ENCODE peak calls at places on chromosomes 2 and 18, in six cellular contexts. Q is H1, J is H9, E is IMR-90, F is neuronal stem cell, T is trophoblast cell. C is an unnamed sample.

GRCh38 chr2:203177361-203177760 is 61.5 kb upstream of the CYP20A1 start:
- DNase-seq in Q (no peak), J (no peak), E (no peak), F (no peak), T (no peak), C (peak)

GRCh38 chr18:74840492-74841167 is 243.0 kb downstream of the ZNF407 start:
- DNase-seq in Q (no peak), J (no peak), E (peak), F (no peak), T (no peak), C (peak)

GRCh38 chr2:71492112-71492511 is 38.8 kb downstream of the DYSF start:
- DNase-seq in Q (no peak), J (no peak), E (no peak), F (no peak), T (no peak), C (no peak)

GRCh38 chr2:75102011-75102410 is 97.3 kb downstream of the TACR1 start:
- DNase-seq in Q (no peak), J (no peak), E (no peak), F (no peak), T (no peak), C (no peak)

GRCh38 chr2:128446866-128447537 is 128.3 kb upstream of the HS6ST1 start:
- DNase-seq in Q (no peak), J (peak), E (no peak), F (no peak), T (no peak), C (no peak)

GRCh38 chr18:49812321-49813070 is 837 bp downstream of the ACAA2 start:
- DNase-seq in Q (no peak), J (no peak), E (peak), F (no peak), T (no peak), C (peak)

GRCh38 chr2:129499747-129500146 is 479.7 kb upstream of the RAB6C start:
- DNase-seq in Q (no peak), J (no peak), E (no peak), F (no peak), T (no peak), C (no peak)

GRCh38 chr2:189492451-189492850 is 51.2 kb downstream of the WDR75 start:
- DNase-seq in Q (no peak), J (no peak), E (peak), F (no peak), T (no peak), C (no peak)

GRCh38 chr18:62334110-62334509 is 9.0 kb downstream of the TNFRSF11A start:
- DNase-seq in Q (no peak), J (no peak), E (peak), F (no peak), T (no peak), C (no peak)

GRCh38 chr2:102657770-102658169 is 38.4 kb downstream of the SLC9A2 start:
- DNase-seq in Q (no peak), J (no peak), E (no peak), F (no peak), T (no peak), C (no peak)

GRCh38 chr2:165814473-165814872 is 20.4 kb upstream of the GALNT3 start:
- DNase-seq in Q (no peak), J (no peak), E (no peak), F (no peak), T (no peak), C (no peak)
- H3K4ac ChIP-seq in Q (no peak), J (no peak), E (no peak), F (no peak), T (no peak), C (no peak)

DNA sequence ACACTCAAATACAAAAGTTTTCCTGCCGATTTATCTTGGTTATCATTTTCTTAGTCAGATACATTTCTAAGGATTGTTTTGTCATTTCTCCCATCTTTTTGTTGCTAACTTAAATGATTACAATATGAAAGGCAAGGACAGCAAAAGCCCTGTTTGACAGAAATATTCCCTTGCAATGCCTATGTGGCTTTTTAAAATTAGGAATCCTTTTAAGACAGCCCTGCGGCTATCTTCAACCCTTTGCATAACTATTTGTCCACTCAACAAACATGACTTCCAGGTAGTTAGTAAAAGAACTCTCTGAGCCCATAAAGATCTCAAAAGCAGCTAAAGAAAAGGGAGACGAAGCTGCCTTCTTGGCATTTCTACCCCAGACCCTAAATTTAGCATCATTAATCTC is 179.7 kb upstream of the CDH20 start:
- DNase-seq in Q (no peak), J (no peak), E (no peak), F (no peak), T (peak), C (no peak)
- H4K91ac ChIP-seq in Q (no peak), J (no peak), E (no peak), F (no peak), T (no peak), C (no peak)

GRCh38 chr18:58670561-58671121 is 624 bp upstream of the MALT1 start:
- DNase-seq in Q (no peak), J (no peak), E (peak), F (no peak), T (peak), C (no peak)
- H3K4ac ChIP-seq in Q (peak), J (no peak), E (peak), F (no peak), T (peak), C (no peak)

DNA sequence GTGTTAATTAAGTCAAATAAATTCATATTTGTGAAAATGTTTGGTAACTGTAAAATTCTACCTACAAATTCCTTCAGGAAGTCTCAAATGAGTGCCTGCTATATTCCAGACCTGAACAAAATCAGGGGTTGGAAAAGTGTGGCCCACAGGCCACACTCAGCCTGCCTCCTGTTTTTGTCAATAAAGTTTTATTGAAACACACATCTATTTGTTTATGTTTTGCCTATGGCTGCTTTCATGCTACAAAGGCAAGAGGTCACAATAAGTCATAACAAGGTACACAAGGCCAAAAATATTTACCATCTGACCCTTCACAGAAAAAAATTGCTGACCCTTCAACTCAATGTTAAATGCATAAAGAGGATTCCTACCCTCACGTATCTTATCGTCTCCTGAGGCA is 581.7 kb downstream of the ARHGAP15 start:
- DNase-seq in Q (no peak), J (no peak), E (no peak), F (no peak), T (no peak), C (no peak)
- H4K91ac ChIP-seq in Q (no peak), J (no peak), E (no peak), F (no peak), T (no peak), C (no peak)

GRCh38 chr2:82043867-82044266 is 1739.3 kb upstream of the LRRTM1 start:
- DNase-seq in Q (no peak), J (no peak), E (no peak), F (no peak), T (no peak), C (no peak)
- H3K4ac ChIP-seq in Q (no peak), J (no peak), E (no peak), F (no peak), T (no peak), C (no peak)

GRCh38 chr2:239892480-239893235 is 132.5 kb downstream of the NDUFA10 start:
- DNase-seq in Q (no peak), J (peak), E (no peak), F (no peak), T (no peak), C (no peak)
- H4K91ac ChIP-seq in Q (no peak), J (no peak), E (no peak), F (no peak), T (no peak), C (no peak)

GRCh38 chr2:121919803-121920202 is 164.4 kb downstream of the TSN start:
- DNase-seq in Q (no peak), J (no peak), E (no peak), F (no peak), T (no peak), C (no peak)

GRCh38 chr2:121917143-121917542 is 161.7 kb downstream of the TSN start:
- DNase-seq in Q (no peak), J (no peak), E (no peak), F (no peak), T (no peak), C (no peak)
- H3K4ac ChIP-seq in Q (no peak), J (no peak), E (no peak), F (no peak), T (no peak), C (no peak)

GRCh38 chr2:233221378-233222063 is 30.0 kb upstream of the ATG16L1 start:
- DNase-seq in Q (no peak), J (no peak), E (no peak), F (no peak), T (no peak), C (no peak)
- H4K91ac ChIP-seq in Q (no peak), J (no peak), E (no peak), F (no peak), T (no peak), C (no peak)

GRCh38 chr2:20013061-20013721 is 723 bp upstream of the MATN3 start:
- DNase-seq in Q (no peak), J (peak), E (no peak), F (no peak), T (no peak), C (no peak)

GRCh38 chr2:20011276-20012031 is 1.0 kb downstream of the MATN3 start:
- DNase-seq in Q (no peak), J (no peak), E (no peak), F (no peak), T (no peak), C (no peak)

GRCh38 chr2:20008703-20009102 is 3.8 kb downstream of the MATN3 start:
- DNase-seq in Q (no peak), J (no peak), E (no peak), F (no peak), T (no peak), C (peak)

GRCh38 chr2:20012282-20013060 is at the start of gene MATN3:
- DNase-seq in Q (no peak), J (peak), E (no peak), F (peak), T (peak), C (peak)

DNA sequence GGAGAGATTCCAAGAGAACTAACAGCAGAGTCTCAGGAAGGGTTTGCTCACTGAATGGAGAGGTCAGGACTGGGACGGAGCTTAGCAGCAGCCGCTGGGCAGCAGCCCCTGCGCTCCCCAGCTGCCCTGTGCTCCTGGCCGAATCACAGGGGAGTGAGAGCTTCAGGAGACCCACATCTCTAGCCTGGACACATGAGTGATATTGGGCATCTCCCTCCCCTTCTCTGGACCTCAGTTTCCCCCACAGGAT is 511 bp downstream of the MATN3 start:
- DNase-seq in Q (no peak), J (peak), E (no peak), F (peak), T (no peak), C (no peak)
- H3K4ac ChIP-seq in Q (no peak), J (no peak), E (no peak), F (no peak), T (peak), C (peak)

C was measured in mesenchymal stem cell.